ENCODE peak calls at places on chromosomes 4 and X, in nine cellular contexts. One of them, this sample, is unnamed.

GRCh38 chr4:129323630-129324029 is 227.7 kb downstream of the C4orf33 start:
- DNase-seq in germinal center: no peak
- DNase-seq in lung microvascular endothelial cell: no peak
- DNase-seq in stimulated activated CD4-positive, alpha-beta T cell treated with anti-CD3 and anti-CD28 coated beads, Interleukin-4, amount 100 ng/mL, for 4 hours: no peak
- DNase-seq in astrocyte of the cerebellum: no peak
- DNase-seq in thyroid gland: no peak
- DNase-seq in activated naive CD8-positive, alpha-beta T cell treated with anti-CD3 and anti-CD28 coated beads, Interleukin-2, amount 50 U/mL, for 24 hours: no peak
- DNase-seq in iPS-NIHi11: no peak
- DNase-seq in A549: no peak
- DNase-seq in this sample: no peak

GRCh38 chr4:8278421-8279287 is 9.1 kb downstream of the HTRA3 start:
- DNase-seq in germinal center: no peak
- DNase-seq in lung microvascular endothelial cell: peak
- DNase-seq in stimulated activated CD4-positive, alpha-beta T cell treated with anti-CD3 and anti-CD28 coated beads, Interleukin-4, amount 100 ng/mL, for 4 hours: no peak
- DNase-seq in astrocyte of the cerebellum: peak
- DNase-seq in thyroid gland: no peak
- DNase-seq in activated naive CD8-positive, alpha-beta T cell treated with anti-CD3 and anti-CD28 coated beads, Interleukin-2, amount 50 U/mL, for 24 hours: peak
- DNase-seq in iPS-NIHi11: no peak
- DNase-seq in A549: no peak
- DNase-seq in this sample: no peak

GRCh38 chrX:40580537-40581332 is at the start of gene ATP6AP2:
- DNase-seq in germinal center: peak
- DNase-seq in lung microvascular endothelial cell: peak
- DNase-seq in stimulated activated CD4-positive, alpha-beta T cell treated with anti-CD3 and anti-CD28 coated beads, Interleukin-4, amount 100 ng/mL, for 4 hours: peak
- DNase-seq in astrocyte of the cerebellum: peak
- DNase-seq in thyroid gland: peak
- DNase-seq in activated naive CD8-positive, alpha-beta T cell treated with anti-CD3 and anti-CD28 coated beads, Interleukin-2, amount 50 U/mL, for 24 hours: peak
- DNase-seq in iPS-NIHi11: peak
- DNase-seq in A549: peak
- DNase-seq in this sample: peak

GRCh38 chrX:20361890-20362262 is 95.2 kb upstream of the RPS6KA3 start:
- DNase-seq in germinal center: no peak
- DNase-seq in lung microvascular endothelial cell: no peak
- DNase-seq in stimulated activated CD4-positive, alpha-beta T cell treated with anti-CD3 and anti-CD28 coated beads, Interleukin-4, amount 100 ng/mL, for 4 hours: no peak
- DNase-seq in astrocyte of the cerebellum: no peak
- DNase-seq in thyroid gland: peak
- DNase-seq in activated naive CD8-positive, alpha-beta T cell treated with anti-CD3 and anti-CD28 coated beads, Interleukin-2, amount 50 U/mL, for 24 hours: no peak
- DNase-seq in iPS-NIHi11: no peak
- DNase-seq in A549: peak
- DNase-seq in this sample: no peak

GRCh38 chr4:147733614-147734344 is 1.9 kb downstream of the ARHGAP10 start:
- DNase-seq in germinal center: no peak
- DNase-seq in lung microvascular endothelial cell: no peak
- DNase-seq in stimulated activated CD4-positive, alpha-beta T cell treated with anti-CD3 and anti-CD28 coated beads, Interleukin-4, amount 100 ng/mL, for 4 hours: no peak
- DNase-seq in astrocyte of the cerebellum: no peak
- DNase-seq in thyroid gland: peak
- DNase-seq in activated naive CD8-positive, alpha-beta T cell treated with anti-CD3 and anti-CD28 coated beads, Interleukin-2, amount 50 U/mL, for 24 hours: no peak
- DNase-seq in iPS-NIHi11: no peak
- DNase-seq in A549: no peak
- DNase-seq in this sample: peak

GRCh38 chr4:20624783-20625364 is 75.4 kb upstream of the PACRGL start:
- DNase-seq in germinal center: no peak
- DNase-seq in lung microvascular endothelial cell: peak
- DNase-seq in stimulated activated CD4-positive, alpha-beta T cell treated with anti-CD3 and anti-CD28 coated beads, Interleukin-4, amount 100 ng/mL, for 4 hours: no peak
- DNase-seq in astrocyte of the cerebellum: no peak
- DNase-seq in thyroid gland: no peak
- DNase-seq in activated naive CD8-positive, alpha-beta T cell treated with anti-CD3 and anti-CD28 coated beads, Interleukin-2, amount 50 U/mL, for 24 hours: no peak
- DNase-seq in iPS-NIHi11: no peak
- DNase-seq in A549: no peak
- DNase-seq in this sample: no peak

GRCh38 chr4:132642196-132642817 is 506.8 kb upstream of the PCDH10 start:
- DNase-seq in germinal center: no peak
- DNase-seq in lung microvascular endothelial cell: peak
- DNase-seq in stimulated activated CD4-positive, alpha-beta T cell treated with anti-CD3 and anti-CD28 coated beads, Interleukin-4, amount 100 ng/mL, for 4 hours: no peak
- DNase-seq in astrocyte of the cerebellum: peak
- DNase-seq in thyroid gland: no peak
- DNase-seq in activated naive CD8-positive, alpha-beta T cell treated with anti-CD3 and anti-CD28 coated beads, Interleukin-2, amount 50 U/mL, for 24 hours: no peak
- DNase-seq in iPS-NIHi11: peak
- DNase-seq in A549: peak
- DNase-seq in this sample: peak

GRCh38 chrX:47283015-47283771 is 50.4 kb downstream of the USP11 start:
- DNase-seq in germinal center: no peak
- DNase-seq in lung microvascular endothelial cell: no peak
- DNase-seq in stimulated activated CD4-positive, alpha-beta T cell treated with anti-CD3 and anti-CD28 coated beads, Interleukin-4, amount 100 ng/mL, for 4 hours: no peak
- DNase-seq in astrocyte of the cerebellum: no peak
- DNase-seq in thyroid gland: peak
- DNase-seq in activated naive CD8-positive, alpha-beta T cell treated with anti-CD3 and anti-CD28 coated beads, Interleukin-2, amount 50 U/mL, for 24 hours: no peak
- DNase-seq in iPS-NIHi11: no peak
- DNase-seq in A549: no peak
- DNase-seq in this sample: peak

GRCh38 chr4:62644372-62644771 is 1444.2 kb downstream of the ADGRL3 start:
- DNase-seq in germinal center: no peak
- DNase-seq in lung microvascular endothelial cell: no peak
- DNase-seq in stimulated activated CD4-positive, alpha-beta T cell treated with anti-CD3 and anti-CD28 coated beads, Interleukin-4, amount 100 ng/mL, for 4 hours: no peak
- DNase-seq in astrocyte of the cerebellum: peak
- DNase-seq in thyroid gland: no peak
- DNase-seq in activated naive CD8-positive, alpha-beta T cell treated with anti-CD3 and anti-CD28 coated beads, Interleukin-2, amount 50 U/mL, for 24 hours: no peak
- DNase-seq in iPS-NIHi11: peak
- DNase-seq in A549: peak
- DNase-seq in this sample: no peak

GRCh38 chr4:101175896-101176676 is 171.2 kb downstream of the PPP3CA start:
- DNase-seq in germinal center: no peak
- DNase-seq in lung microvascular endothelial cell: peak
- DNase-seq in stimulated activated CD4-positive, alpha-beta T cell treated with anti-CD3 and anti-CD28 coated beads, Interleukin-4, amount 100 ng/mL, for 4 hours: no peak
- DNase-seq in astrocyte of the cerebellum: no peak
- DNase-seq in thyroid gland: no peak
- DNase-seq in activated naive CD8-positive, alpha-beta T cell treated with anti-CD3 and anti-CD28 coated beads, Interleukin-2, amount 50 U/mL, for 24 hours: no peak
- DNase-seq in iPS-NIHi11: no peak
- DNase-seq in A549: no peak
- DNase-seq in this sample: no peak

GRCh38 chr4:96131186-96131585 is 291.3 kb downstream of the PDHA2 start:
- DNase-seq in germinal center: no peak
- DNase-seq in lung microvascular endothelial cell: no peak
- DNase-seq in stimulated activated CD4-positive, alpha-beta T cell treated with anti-CD3 and anti-CD28 coated beads, Interleukin-4, amount 100 ng/mL, for 4 hours: no peak
- DNase-seq in astrocyte of the cerebellum: no peak
- DNase-seq in thyroid gland: no peak
- DNase-seq in activated naive CD8-positive, alpha-beta T cell treated with anti-CD3 and anti-CD28 coated beads, Interleukin-2, amount 50 U/mL, for 24 hours: no peak
- DNase-seq in iPS-NIHi11: no peak
- DNase-seq in A549: no peak
- DNase-seq in this sample: no peak

GRCh38 chrX:40423299-40423698 is 157.5 kb upstream of the ATP6AP2 start:
- DNase-seq in germinal center: no peak
- DNase-seq in lung microvascular endothelial cell: no peak
- DNase-seq in stimulated activated CD4-positive, alpha-beta T cell treated with anti-CD3 and anti-CD28 coated beads, Interleukin-4, amount 100 ng/mL, for 4 hours: no peak
- DNase-seq in astrocyte of the cerebellum: peak
- DNase-seq in thyroid gland: peak
- DNase-seq in activated naive CD8-positive, alpha-beta T cell treated with anti-CD3 and anti-CD28 coated beads, Interleukin-2, amount 50 U/mL, for 24 hours: no peak
- DNase-seq in iPS-NIHi11: no peak
- DNase-seq in A549: no peak
- DNase-seq in this sample: no peak

GRCh38 chrX:15946783-15947550 is 92.4 kb upstream of the AP1S2 start:
- DNase-seq in germinal center: no peak
- DNase-seq in lung microvascular endothelial cell: no peak
- DNase-seq in stimulated activated CD4-positive, alpha-beta T cell treated with anti-CD3 and anti-CD28 coated beads, Interleukin-4, amount 100 ng/mL, for 4 hours: no peak
- DNase-seq in astrocyte of the cerebellum: peak
- DNase-seq in thyroid gland: no peak
- DNase-seq in activated naive CD8-positive, alpha-beta T cell treated with anti-CD3 and anti-CD28 coated beads, Interleukin-2, amount 50 U/mL, for 24 hours: peak
- DNase-seq in iPS-NIHi11: no peak
- DNase-seq in A549: peak
- DNase-seq in this sample: no peak

GRCh38 chrX:100600769-100601168 is 16.0 kb downstream of the TNMD start:
- DNase-seq in germinal center: no peak
- DNase-seq in lung microvascular endothelial cell: no peak
- DNase-seq in stimulated activated CD4-positive, alpha-beta T cell treated with anti-CD3 and anti-CD28 coated beads, Interleukin-4, amount 100 ng/mL, for 4 hours: no peak
- DNase-seq in astrocyte of the cerebellum: no peak
- DNase-seq in thyroid gland: no peak
- DNase-seq in activated naive CD8-positive, alpha-beta T cell treated with anti-CD3 and anti-CD28 coated beads, Interleukin-2, amount 50 U/mL, for 24 hours: no peak
- DNase-seq in iPS-NIHi11: no peak
- DNase-seq in A549: no peak
- DNase-seq in this sample: no peak

GRCh38 chr4:59535541-59535940 is 1664.6 kb upstream of the ADGRL3 start:
- DNase-seq in germinal center: no peak
- DNase-seq in lung microvascular endothelial cell: no peak
- DNase-seq in stimulated activated CD4-positive, alpha-beta T cell treated with anti-CD3 and anti-CD28 coated beads, Interleukin-4, amount 100 ng/mL, for 4 hours: no peak
- DNase-seq in astrocyte of the cerebellum: no peak
- DNase-seq in thyroid gland: no peak
- DNase-seq in activated naive CD8-positive, alpha-beta T cell treated with anti-CD3 and anti-CD28 coated beads, Interleukin-2, amount 50 U/mL, for 24 hours: no peak
- DNase-seq in iPS-NIHi11: no peak
- DNase-seq in A549: no peak
- DNase-seq in this sample: no peak

GRCh38 chr4:75345436-75345835 is 168.8 kb downstream of the RCHY1 start:
- DNase-seq in germinal center: no peak
- DNase-seq in lung microvascular endothelial cell: no peak
- DNase-seq in stimulated activated CD4-positive, alpha-beta T cell treated with anti-CD3 and anti-CD28 coated beads, Interleukin-4, amount 100 ng/mL, for 4 hours: no peak
- DNase-seq in astrocyte of the cerebellum: peak
- DNase-seq in thyroid gland: no peak
- DNase-seq in activated naive CD8-positive, alpha-beta T cell treated with anti-CD3 and anti-CD28 coated beads, Interleukin-2, amount 50 U/mL, for 24 hours: no peak
- DNase-seq in iPS-NIHi11: no peak
- DNase-seq in A549: no peak
- DNase-seq in this sample: no peak

GRCh38 chr4:151743894-151744293 is 16.9 kb downstream of the GATB start:
- DNase-seq in germinal center: no peak
- DNase-seq in lung microvascular endothelial cell: no peak
- DNase-seq in stimulated activated CD4-positive, alpha-beta T cell treated with anti-CD3 and anti-CD28 coated beads, Interleukin-4, amount 100 ng/mL, for 4 hours: no peak
- DNase-seq in astrocyte of the cerebellum: no peak
- DNase-seq in thyroid gland: no peak
- DNase-seq in activated naive CD8-positive, alpha-beta T cell treated with anti-CD3 and anti-CD28 coated beads, Interleukin-2, amount 50 U/mL, for 24 hours: no peak
- DNase-seq in iPS-NIHi11: no peak
- DNase-seq in A549: no peak
- DNase-seq in this sample: no peak

GRCh38 chr4:7523526-7523925 is 88.8 kb upstream of the PSAPL1 start:
- DNase-seq in germinal center: no peak
- DNase-seq in lung microvascular endothelial cell: no peak
- DNase-seq in stimulated activated CD4-positive, alpha-beta T cell treated with anti-CD3 and anti-CD28 coated beads, Interleukin-4, amount 100 ng/mL, for 4 hours: no peak
- DNase-seq in astrocyte of the cerebellum: no peak
- DNase-seq in thyroid gland: no peak
- DNase-seq in activated naive CD8-positive, alpha-beta T cell treated with anti-CD3 and anti-CD28 coated beads, Interleukin-2, amount 50 U/mL, for 24 hours: no peak
- DNase-seq in iPS-NIHi11: no peak
- DNase-seq in A549: no peak
- DNase-seq in this sample: no peak

GRCh38 chr4:170339522-170339921 is 249.8 kb upstream of the AADAT start:
- DNase-seq in germinal center: no peak
- DNase-seq in lung microvascular endothelial cell: no peak
- DNase-seq in stimulated activated CD4-positive, alpha-beta T cell treated with anti-CD3 and anti-CD28 coated beads, Interleukin-4, amount 100 ng/mL, for 4 hours: no peak
- DNase-seq in astrocyte of the cerebellum: no peak
- DNase-seq in thyroid gland: no peak
- DNase-seq in activated naive CD8-positive, alpha-beta T cell treated with anti-CD3 and anti-CD28 coated beads, Interleukin-2, amount 50 U/mL, for 24 hours: no peak
- DNase-seq in iPS-NIHi11: no peak
- DNase-seq in A549: no peak
- DNase-seq in this sample: no peak

GRCh38 chr4:67674098-67674497 is 26.9 kb downstream of the UBA6 start:
- DNase-seq in germinal center: no peak
- DNase-seq in lung microvascular endothelial cell: no peak
- DNase-seq in stimulated activated CD4-positive, alpha-beta T cell treated with anti-CD3 and anti-CD28 coated beads, Interleukin-4, amount 100 ng/mL, for 4 hours: no peak
- DNase-seq in astrocyte of the cerebellum: no peak
- DNase-seq in thyroid gland: no peak
- DNase-seq in activated naive CD8-positive, alpha-beta T cell treated with anti-CD3 and anti-CD28 coated beads, Interleukin-2, amount 50 U/mL, for 24 hours: no peak
- DNase-seq in iPS-NIHi11: no peak
- DNase-seq in A549: peak
- DNase-seq in this sample: no peak

GRCh38 chr4:115279300-115279699 is 165.9 kb upstream of the NDST4 start:
- DNase-seq in germinal center: no peak
- DNase-seq in lung microvascular endothelial cell: no peak
- DNase-seq in stimulated activated CD4-positive, alpha-beta T cell treated with anti-CD3 and anti-CD28 coated beads, Interleukin-4, amount 100 ng/mL, for 4 hours: no peak
- DNase-seq in astrocyte of the cerebellum: no peak
- DNase-seq in thyroid gland: no peak
- DNase-seq in activated naive CD8-positive, alpha-beta T cell treated with anti-CD3 and anti-CD28 coated beads, Interleukin-2, amount 50 U/mL, for 24 hours: no peak
- DNase-seq in iPS-NIHi11: no peak
- DNase-seq in A549: no peak
- DNase-seq in this sample: no peak

GRCh38 chr4:38298868-38299713 is 338.9 kb downstream of the PTTG2 start:
- DNase-seq in germinal center: no peak
- DNase-seq in lung microvascular endothelial cell: no peak
- DNase-seq in stimulated activated CD4-positive, alpha-beta T cell treated with anti-CD3 and anti-CD28 coated beads, Interleukin-4, amount 100 ng/mL, for 4 hours: no peak
- DNase-seq in astrocyte of the cerebellum: no peak
- DNase-seq in thyroid gland: no peak
- DNase-seq in activated naive CD8-positive, alpha-beta T cell treated with anti-CD3 and anti-CD28 coated beads, Interleukin-2, amount 50 U/mL, for 24 hours: no peak
- DNase-seq in iPS-NIHi11: no peak
- DNase-seq in A549: no peak
- DNase-seq in this sample: no peak

GRCh38 chr4:188433916-188434315 is 294.7 kb downstream of the TRIML1 start:
- DNase-seq in germinal center: no peak
- DNase-seq in lung microvascular endothelial cell: no peak
- DNase-seq in stimulated activated CD4-positive, alpha-beta T cell treated with anti-CD3 and anti-CD28 coated beads, Interleukin-4, amount 100 ng/mL, for 4 hours: no peak
- DNase-seq in astrocyte of the cerebellum: no peak
- DNase-seq in thyroid gland: no peak
- DNase-seq in activated naive CD8-positive, alpha-beta T cell treated with anti-CD3 and anti-CD28 coated beads, Interleukin-2, amount 50 U/mL, for 24 hours: no peak
- DNase-seq in iPS-NIHi11: no peak
- DNase-seq in A549: no peak
- DNase-seq in this sample: no peak